ENCODE peak calls at places on chromosome 21, in five cellular contexts. V, U, Y, S and P are unnamed samples.

GRCh38 chr21:33020558-33021100 is 5.1 kb upstream of the OLIG2 start:
- DNase-seq in Y (no peak), U (no peak), V (no peak), S (no peak), P (peak; percentile 50)

GRCh38 chr21:18041012-18041411 is 203.6 kb upstream of the CHODL start:
- DNase-seq in S (peak; percentile 45), V (no peak), Y (no peak), U (no peak), P (no peak)

GRCh38 chr21:21063828-21064227 is 65.6 kb downstream of the NCAM2 start:
- DNase-seq in Y (no peak), U (no peak), V (no peak), S (no peak), P (no peak)

GRCh38 chr21:46118305-46118870 is 20.5 kb downstream of the COL6A2 start:
- DNase-seq in U (no peak), V (no peak), S (no peak), Y (no peak), P (peak; percentile 41)

GRCh38 chr21:16640297-16641027 is 872.4 kb upstream of the CXADR start:
- DNase-seq in S (no peak), Y (no peak), V (no peak), U (no peak), P (no peak)

GRCh38 chr21:36994501-36995189 is 11.9 kb upstream of the RIPPLY3 start:
- DNase-seq in Y (no peak), U (no peak), V (no peak), S (no peak), P (peak; percentile 81)

GRCh38 chr21:46562964-46563607 is 41.8 kb downstream of the S100B start:
- DNase-seq in V (no peak), U (peak; percentile 7), Y (no peak), S (no peak), P (no peak)

GRCh38 chr21:25573409-25574206 is 33.7 kb downstream of the MRPL39 start:
- DNase-seq in S (peak; percentile 6), V (peak; percentile 24), Y (peak; percentile 81), U (peak; percentile 23), P (no peak)

GRCh38 chr21:46079357-46080170 is 18.3 kb upstream of the COL6A2 start:
- DNase-seq in V (no peak), U (no peak), Y (no peak), S (no peak), P (no peak)

GRCh38 chr21:42781981-42782722 is 97.2 kb downstream of the WDR4 start:
- DNase-seq in V (no peak), U (no peak), Y (no peak), S (no peak), P (no peak)

GRCh38 chr21:36532769-36533467 is 53.0 kb upstream of the CLDN14 start:
- DNase-seq in Y (no peak), V (no peak), U (no peak), S (no peak), P (no peak)

GRCh38 chr21:45794040-45794439 is 150.5 kb downstream of the PCBP3 start:
- DNase-seq in V (no peak), Y (no peak), S (no peak), U (no peak), P (no peak)

GRCh38 chr21:14609274-14609673 is 63.2 kb upstream of the SAMSN1 start:
- DNase-seq in V (no peak), Y (no peak), S (no peak), U (no peak), P (no peak)

GRCh38 chr21:18603246-18603645 is 199.7 kb upstream of the TMPRSS15 start:
- DNase-seq in V (no peak), U (no peak), S (no peak), Y (no peak), P (no peak)

GRCh38 chr21:14530574-14530973 is 15.5 kb downstream of the SAMSN1 start:
- DNase-seq in U (no peak), V (no peak), S (no peak), Y (no peak), P (no peak)

GRCh38 chr21:42849759-42850412 is 29.5 kb downstream of the WDR4 start:
- DNase-seq in Y (no peak), V (no peak), U (no peak), S (no peak), P (no peak)

GRCh38 chr21:35932232-35932911 is 128.0 kb downstream of the SETD4 start:
- DNase-seq in Y (peak; percentile 36), U (no peak), V (peak; percentile 91), S (no peak), P (no peak)

GRCh38 chr21:45869121-45870007 is 112.2 kb upstream of the COL6A1 start:
- DNase-seq in V (no peak), U (no peak), S (no peak), Y (no peak), P (no peak)

GRCh38 chr21:14675774-14676530 is 129.8 kb upstream of the SAMSN1 start:
- DNase-seq in Y (peak; percentile 48), V (no peak), U (no peak), S (no peak), P (no peak)

GRCh38 chr21:46187251-46187650 is 3.0 kb upstream of the SPATC1L start:
- DNase-seq in Y (no peak), S (no peak), U (no peak), V (no peak), P (no peak)

GRCh38 chr21:36504067-36505058 is 24.4 kb upstream of the CLDN14 start:
- DNase-seq in V (peak; percentile 34), S (peak; percentile 27), U (peak; percentile 64), Y (no peak), P (no peak)

GRCh38 chr21:25756190-25756932 is 21.6 kb downstream of the GABPA start:
- DNase-seq in U (no peak), Y (no peak), V (no peak), S (no peak), P (no peak)

GRCh38 chr21:25568230-25568629 is 39.1 kb downstream of the MRPL39 start:
- DNase-seq in Y (no peak), S (no peak), U (no peak), V (no peak), P (no peak)

GRCh38 chr21:41932191-41932575 is 21.6 kb downstream of the C2CD2 start:
- DNase-seq in U (peak; percentile 43), S (no peak), Y (no peak), V (peak; percentile 84), P (no peak)

GRCh38 chr21:36545776-36546511 is 66.0 kb upstream of the CLDN14 start:
- DNase-seq in S (no peak), U (no peak), Y (no peak), V (no peak), P (no peak)

GRCh38 chr21:41662761-41663160 is 104.1 kb downstream of the RIPK4 start:
- DNase-seq in U (no peak), V (no peak), S (no peak), Y (no peak), P (no peak)

GRCh38 chr21:32956257-32956656 is 69.5 kb upstream of the OLIG2 start:
- DNase-seq in S (no peak), Y (no peak), U (no peak), V (no peak), P (no peak)

GRCh38 chr21:42248783-42249597 is 30.1 kb downstream of the ABCG1 start:
- DNase-seq in Y (peak; percentile 76), V (no peak), S (no peak), U (no peak), P (no peak)

GRCh38 chr21:46097826-46098286 is at the start of gene COL6A2:
- DNase-seq in V (no peak), S (no peak), U (peak; percentile 92), Y (no peak), P (peak; percentile 89)

GRCh38 chr21:21383126-21383525 is 384.9 kb downstream of the NCAM2 start:
- DNase-seq in U (no peak), S (no peak), Y (no peak), V (no peak), P (no peak)

GRCh38 chr21:40383951-40384350 is 463.0 kb downstream of the DSCAM start:
- DNase-seq in Y (no peak), U (no peak), V (no peak), S (no peak), P (no peak)

GRCh38 chr21:40385883-40386282 is 461.1 kb downstream of the DSCAM start:
- DNase-seq in U (no peak), Y (no peak), V (no peak), S (no peak), P (no peak)

GRCh38 chr21:40388046-40388445 is 458.9 kb downstream of the DSCAM start:
- DNase-seq in V (no peak), U (no peak), S (no peak), Y (no peak), P (no peak)

GRCh38 chr21:40386301-40386911 is 460.6 kb downstream of the DSCAM start:
- DNase-seq in U (peak; percentile 45), V (no peak), S (no peak), Y (no peak), P (peak; percentile 76)

DNA sequence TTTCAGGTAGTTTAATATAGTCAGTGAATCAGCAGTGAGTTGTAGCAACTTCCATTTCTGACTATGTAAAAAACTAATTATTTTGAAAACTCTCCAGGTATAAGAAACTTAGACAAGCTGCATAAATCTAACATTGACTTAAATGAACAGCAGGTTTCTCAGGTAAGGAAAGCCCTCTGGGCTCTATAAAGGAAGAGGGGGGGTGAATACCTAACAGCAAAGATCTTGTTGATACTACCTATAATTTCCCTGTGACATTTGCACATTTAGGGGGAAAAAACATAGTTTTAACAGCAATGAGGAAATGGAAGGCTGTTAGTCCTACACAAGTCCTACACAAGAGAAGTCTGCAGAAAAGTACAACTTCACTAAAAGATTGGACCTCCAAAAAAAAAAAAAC is 460.0 kb downstream of the DSCAM start:
- DNase-seq in U (no peak), V (no peak), Y (no peak), S (no peak), P (no peak)
- TF ChIP-seq EZH2 in U (no peak), V (no peak), Y (no peak), S (no peak), P (no peak)

GRCh38 chr21:29647353-29647781 is 292.4 kb downstream of the GRIK1 start:
- DNase-seq in S (no peak), U (peak; percentile 58), Y (no peak), V (no peak), P (no peak)
- TF ChIP-seq RAD21 in S (no peak), U (peak; percentile 27), Y (no peak), V (no peak), P (no peak)

GRCh38 chr21:38467369-38467768 is 30.9 kb downstream of the ERG start:
- DNase-seq in S (no peak), V (no peak), U (no peak), Y (no peak), P (no peak)
- TF ChIP-seq EZH2 in S (no peak), V (no peak), U (no peak), Y (no peak), P (no peak)

DNA sequence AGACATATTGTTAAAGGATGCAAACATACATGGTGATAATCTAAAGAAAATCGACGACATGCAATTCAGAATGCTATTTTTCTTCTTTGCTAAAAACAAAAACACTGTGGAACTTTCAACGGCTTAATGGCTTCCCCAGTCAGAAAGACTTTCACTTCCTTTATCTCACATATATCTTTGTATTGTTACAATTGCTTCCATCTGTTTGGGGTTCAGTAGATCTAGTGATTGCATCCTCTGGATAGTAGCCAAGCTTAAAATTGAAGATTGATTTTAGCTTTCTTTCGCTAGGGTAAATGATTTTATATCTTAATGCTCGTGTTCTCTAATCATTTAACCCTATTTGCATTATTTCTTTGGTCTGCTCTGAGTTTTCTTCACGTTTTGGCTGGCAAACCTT is 31.8 kb upstream of the ADAMTS1 start:
- DNase-seq in V (no peak), U (no peak), Y (no peak), S (no peak), P (no peak)
- TF ChIP-seq RAD21 in V (no peak), U (no peak), Y (no peak), S (no peak), P (no peak)